ENCODE peak calls at places on chromosomes 12 and 14, in four cellular contexts. One of them, this sample, is unnamed.

GRCh38 chr12:110108309-110109036 is 15.7 kb upstream of the IFT81 start:
- DNase-seq in SW 1271: no peak
- DNase-seq in activated CD4-positive, alpha-beta T cell treated with anti-CD3 and anti-CD28 coated beads, Interleukin-2, amount 50 U/mL, for 4 hours: no peak
- DNase-seq in PC-3: no peak
- DNase-seq in this sample: no peak

GRCh38 chr14:59465570-59466150 is 480 bp upstream of the GPR135 start:
- DNase-seq in SW 1271: no peak
- DNase-seq in activated CD4-positive, alpha-beta T cell treated with anti-CD3 and anti-CD28 coated beads, Interleukin-2, amount 50 U/mL, for 4 hours: no peak
- DNase-seq in PC-3: no peak
- DNase-seq in this sample: no peak

GRCh38 chr12:72274926-72275325 is 2.8 kb downstream of the TRHDE start:
- DNase-seq in SW 1271: no peak
- DNase-seq in activated CD4-positive, alpha-beta T cell treated with anti-CD3 and anti-CD28 coated beads, Interleukin-2, amount 50 U/mL, for 4 hours: no peak
- DNase-seq in PC-3: peak; percentile 54
- DNase-seq in this sample: no peak

GRCh38 chr12:109199324-109199723 is 82.9 kb downstream of the ACACB start:
- DNase-seq in SW 1271: no peak
- DNase-seq in activated CD4-positive, alpha-beta T cell treated with anti-CD3 and anti-CD28 coated beads, Interleukin-2, amount 50 U/mL, for 4 hours: no peak
- DNase-seq in PC-3: no peak
- DNase-seq in this sample: no peak

GRCh38 chr14:28690029-28690683 is 76.4 kb upstream of the FOXG1 start:
- DNase-seq in SW 1271: no peak
- DNase-seq in activated CD4-positive, alpha-beta T cell treated with anti-CD3 and anti-CD28 coated beads, Interleukin-2, amount 50 U/mL, for 4 hours: no peak
- DNase-seq in PC-3: no peak
- DNase-seq in this sample: no peak

GRCh38 chr12:503111-503761 is 43.5 kb downstream of the B4GALNT3 start:
- DNase-seq in SW 1271: no peak
- DNase-seq in activated CD4-positive, alpha-beta T cell treated with anti-CD3 and anti-CD28 coated beads, Interleukin-2, amount 50 U/mL, for 4 hours: no peak
- DNase-seq in PC-3: peak; percentile 96
- DNase-seq in this sample: no peak

GRCh38 chr14:79016828-79017505 is 846.8 kb downstream of the NRXN3 start:
- DNase-seq in SW 1271: no peak
- DNase-seq in activated CD4-positive, alpha-beta T cell treated with anti-CD3 and anti-CD28 coated beads, Interleukin-2, amount 50 U/mL, for 4 hours: no peak
- DNase-seq in PC-3: peak; percentile 81
- DNase-seq in this sample: no peak

GRCh38 chr12:62006076-62006732 is 254.0 kb upstream of the USP15 start:
- DNase-seq in SW 1271: no peak
- DNase-seq in activated CD4-positive, alpha-beta T cell treated with anti-CD3 and anti-CD28 coated beads, Interleukin-2, amount 50 U/mL, for 4 hours: no peak
- DNase-seq in PC-3: peak; percentile 63
- DNase-seq in this sample: peak; percentile 44

GRCh38 chr12:7091171-7091570 is 1.1 kb downstream of the C1R start:
- DNase-seq in SW 1271: no peak
- DNase-seq in activated CD4-positive, alpha-beta T cell treated with anti-CD3 and anti-CD28 coated beads, Interleukin-2, amount 50 U/mL, for 4 hours: no peak
- DNase-seq in PC-3: no peak
- DNase-seq in this sample: no peak

GRCh38 chr14:28773917-28774691 is 7.5 kb downstream of the FOXG1 start:
- DNase-seq in SW 1271: no peak
- DNase-seq in activated CD4-positive, alpha-beta T cell treated with anti-CD3 and anti-CD28 coated beads, Interleukin-2, amount 50 U/mL, for 4 hours: no peak
- DNase-seq in PC-3: no peak
- DNase-seq in this sample: no peak

GRCh38 chr12:96198970-96199369 is 4.8 kb downstream of the ELK3 start:
- DNase-seq in SW 1271: peak; percentile 76
- DNase-seq in activated CD4-positive, alpha-beta T cell treated with anti-CD3 and anti-CD28 coated beads, Interleukin-2, amount 50 U/mL, for 4 hours: no peak
- DNase-seq in PC-3: peak; percentile 94
- DNase-seq in this sample: no peak

GRCh38 chr12:46376579-46376978 is 4.0 kb upstream of the SLC38A2 start:
- DNase-seq in SW 1271: no peak
- DNase-seq in activated CD4-positive, alpha-beta T cell treated with anti-CD3 and anti-CD28 coated beads, Interleukin-2, amount 50 U/mL, for 4 hours: no peak
- DNase-seq in PC-3: no peak
- DNase-seq in this sample: no peak

This sample was measured in activated CD8-positive, alpha-beta T cell treated with anti-CD3 and anti-CD28 coated beads, Interleukin-2, amount 10 ng/mL, durations not matched to agents 7 days and 5 days.